ENCODE peak calls at places on chromosomes 12 and 14, in six cellular contexts. R is Caco-2, S is GM13977, U is GM10248, J is epithelial cell of proximal tubule, W is OCI-LY7. X is an unnamed sample.

GRCh38 chr12:15584366-15585041 is 204.7 kb downstream of the EPS8 start:
- DNase-seq in R (no peak), S (peak), U (peak), J (no peak), W (peak), X (peak)

GRCh38 chr12:115294443-115295133 is 610.6 kb upstream of the TBX3 start:
- DNase-seq in R (no peak), S (no peak), U (no peak), J (no peak), W (no peak), X (no peak)

GRCh38 chr14:70987042-70987441 is 79.8 kb downstream of the PCNX1 start:
- DNase-seq in R (no peak), S (no peak), U (no peak), J (no peak), W (no peak), X (no peak)

GRCh38 chr12:131024721-131025120 is 71.0 kb downstream of the ADGRD1 start:
- DNase-seq in R (no peak), S (no peak), U (no peak), J (no peak), W (no peak), X (no peak)

GRCh38 chr14:47846008-47846407 is 170.6 kb upstream of the MDGA2 start:
- DNase-seq in R (no peak), S (no peak), U (no peak), J (no peak), W (no peak), X (no peak)

GRCh38 chr14:32693114-32693513 is 245.6 kb upstream of the NPAS3 start:
- DNase-seq in R (no peak), S (no peak), U (no peak), J (peak), W (no peak), X (no peak)

GRCh38 chr14:24441485-24441884 is 1.1 kb downstream of the SDR39U1 start:
- DNase-seq in R (no peak), S (peak), U (no peak), J (no peak), W (no peak), X (no peak)

GRCh38 chr12:30753761-30754382 is 879 bp downstream of the CAPRIN2 start:
- DNase-seq in R (no peak), S (no peak), U (no peak), J (no peak), W (peak), X (peak)

GRCh38 chr12:131327521-131328488 is 374.1 kb downstream of the ADGRD1 start:
- DNase-seq in R (no peak), S (no peak), U (no peak), J (no peak), W (no peak), X (no peak)

GRCh38 chr12:5969156-5969973 is 24.3 kb upstream of the ANO2 start:
- DNase-seq in R (no peak), S (no peak), U (no peak), J (no peak), W (no peak), X (no peak)

GRCh38 chr12:130796985-130797686 is 41.9 kb downstream of the STX2 start:
- DNase-seq in R (no peak), S (peak), U (peak), J (no peak), W (no peak), X (no peak)

GRCh38 chr12:663293-663871 is at the start of gene NINJ2:
- DNase-seq in R (no peak), S (no peak), U (no peak), J (no peak), W (no peak), X (no peak)

GRCh38 chr14:49783394-49784010 is 15.5 kb downstream of the KLHDC2 start:
- DNase-seq in R (no peak), S (no peak), U (no peak), J (no peak), W (no peak), X (no peak)

GRCh38 chr12:3442397-3442796 is 48.6 kb upstream of the PRMT8 start:
- DNase-seq in R (no peak), S (no peak), U (no peak), J (no peak), W (no peak), X (no peak)

GRCh38 chr14:27243360-27243759 is 645.5 kb upstream of the NOVA1 start:
- DNase-seq in R (no peak), S (no peak), U (no peak), J (no peak), W (no peak), X (no peak)

GRCh38 chr12:120094485-120094884 is 22.1 kb downstream of the RAB35 start:
- DNase-seq in R (no peak), S (peak), U (no peak), J (no peak), W (no peak), X (no peak)

GRCh38 chr12:63885401-63885800 is 40.9 kb downstream of the SRGAP1 start:
- DNase-seq in R (no peak), S (no peak), U (no peak), J (no peak), W (no peak), X (no peak)

GRCh38 chr14:80095623-80096022 is 115.7 kb downstream of the DIO2 start:
- DNase-seq in R (no peak), S (no peak), U (no peak), J (no peak), W (no peak), X (no peak)

GRCh38 chr12:96294831-96295230 is 100.7 kb downstream of the ELK3 start:
- DNase-seq in R (no peak), S (no peak), U (no peak), J (no peak), W (no peak), X (no peak)

GRCh38 chr12:57614178-57614947 is 3.1 kb downstream of the ARHGEF25 start:
- DNase-seq in R (peak), S (peak), U (peak), J (no peak), W (peak), X (no peak)

DNA sequence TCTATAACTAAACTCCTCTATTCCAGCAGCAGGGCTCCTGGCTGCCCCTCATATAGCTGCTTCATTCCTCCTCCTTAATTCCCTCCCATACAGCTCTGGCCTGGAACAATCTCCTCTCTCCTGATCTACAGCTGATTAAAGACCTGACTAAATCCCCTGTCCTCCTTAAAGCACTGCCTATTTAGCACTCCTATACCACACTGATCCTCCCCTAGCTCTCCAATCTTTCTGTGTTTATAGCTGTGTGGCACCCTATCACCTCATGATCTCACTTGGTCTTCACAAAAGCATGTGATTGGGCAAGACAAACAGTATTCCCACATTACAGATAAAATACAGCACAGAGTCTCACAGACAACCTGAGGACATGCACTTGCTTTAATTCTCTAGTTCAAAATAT is 17.4 kb downstream of the FMNL3 start:
- DNase-seq in R (no peak), S (no peak), U (no peak), J (no peak), W (no peak), X (no peak)
- TF ChIP-seq CTCF in R (no peak), S (no peak), U (no peak), J (no peak), W (no peak), X (no peak)

GRCh38 chr12:102957339-102958050 is at the start of gene ASCL1:
- DNase-seq in R (no peak), S (peak), U (peak), J (no peak), W (no peak), X (peak)
- TF ChIP-seq CTCF in R (no peak), S (no peak), U (peak), J (no peak), W (no peak), X (no peak)

GRCh38 chr14:53341324-53341723 is 188.2 kb upstream of the DDHD1 start:
- DNase-seq in R (no peak), S (no peak), U (no peak), J (no peak), W (no peak), X (no peak)

GRCh38 chr14:53347046-53347445 is 193.9 kb upstream of the DDHD1 start:
- DNase-seq in R (no peak), S (no peak), U (no peak), J (no peak), W (no peak), X (no peak)
- TF ChIP-seq CTCF in R (no peak), S (no peak), U (no peak), J (no peak), W (no peak), X (no peak)

GRCh38 chr14:77110286-77110685 is 12.2 kb downstream of the CIPC start:
- DNase-seq in R (no peak), S (no peak), U (no peak), J (no peak), W (no peak), X (no peak)

GRCh38 chr14:77106666-77107065 is 8.6 kb downstream of the CIPC start:
- DNase-seq in R (no peak), S (no peak), U (no peak), J (no peak), W (no peak), X (no peak)

GRCh38 chr14:77107228-77107627 is 9.2 kb downstream of the CIPC start:
- DNase-seq in R (no peak), S (no peak), U (no peak), J (no peak), W (no peak), X (no peak)

GRCh38 chr14:77109656-77110055 is 11.6 kb downstream of the CIPC start:
- DNase-seq in R (no peak), S (no peak), U (no peak), J (no peak), W (no peak), X (no peak)

GRCh38 chr14:77108753-77109152 is 10.7 kb downstream of the CIPC start:
- DNase-seq in R (no peak), S (no peak), U (no peak), J (no peak), W (peak), X (no peak)
- TF ChIP-seq CTCF in R (no peak), S (no peak), U (no peak), J (no peak), W (peak), X (no peak)